ENCODE peak calls at places on chromosome 1, in four cellular contexts. O is posterior vena cava, V is GM12891, G is HuH-7.5. N is an unnamed sample.

GRCh38 chr1:180165096-180165495 is 10.4 kb downstream of the QSOX1 start:
- DNase-seq in G (no peak), O (no peak), V (no peak), N (no peak)

GRCh38 chr1:208142632-208143390 is 101.4 kb downstream of the PLXNA2 start:
- DNase-seq in O (no peak), V (no peak), G (no peak), N (no peak)

GRCh38 chr1:27604579-27605299 is 795 bp upstream of the AHDC1 start:
- DNase-seq in O (no peak), V (no peak), G (no peak), N (no peak)

GRCh38 chr1:30520461-30520860 is 202.9 kb downstream of the MATN1 start:
- DNase-seq in G (no peak), V (no peak), O (peak), N (no peak)

GRCh38 chr1:209808059-209808494 is 2.1 kb upstream of the IRF6 start:
- DNase-seq in O (no peak), V (no peak), G (no peak), N (peak)

GRCh38 chr1:225875044-225875822 is 6.9 kb downstream of the TMEM63A start:
- DNase-seq in O (no peak), V (no peak), G (no peak), N (peak)

GRCh38 chr1:24415334-24415909 is at the start of gene NIPAL3:
- DNase-seq in V (peak), G (peak), O (peak), N (peak)

GRCh38 chr1:2468041-2468472 is 8.0 kb upstream of the PLCH2 start:
- DNase-seq in G (peak), V (peak), O (no peak), N (no peak)

GRCh38 chr1:108592030-108592759 is 32.3 kb downstream of the EEIG2 start:
- DNase-seq in G (no peak), V (no peak), O (no peak), N (no peak)

GRCh38 chr1:66533804-66534745 is at the start of gene SGIP1:
- DNase-seq in G (peak), O (peak), V (no peak), N (peak)

GRCh38 chr1:25531082-25531461 is 12.3 kb upstream of the LDLRAP1 start:
- DNase-seq in G (no peak), V (no peak), O (no peak), N (no peak)

GRCh38 chr1:234960722-234961467 is 167.7 kb downstream of the TOMM20 start:
- DNase-seq in G (peak), V (no peak), O (no peak), N (peak)

N was measured in mucosa of descending colon.